ENCODE peak calls at places on chromosomes 11 and 22, in eight cellular contexts. Z is body of pancreas; G is CD8-positive, alpha-beta memory T cell; H is GM19239; M is head of caudate nucleus; V is NCI-H1417; U is amygdala; L is right lobe of liver. C is an unnamed sample.

GRCh38 chr11:130403301-130403804 is 25.1 kb downstream of the ADAMTS8 start:
- DNase-seq in Z (peak; percentile 20), G (no peak), H (no peak), M (peak; percentile 62), V (no peak), U (no peak), L (no peak), C (peak; percentile 89)

GRCh38 chr22:25327018-25327755 is 107.7 kb downstream of the CRYBB2 start:
- DNase-seq in Z (no peak), G (no peak), H (no peak), M (no peak), V (no peak), U (no peak), L (no peak), C (no peak)

GRCh38 chr11:16217631-16218030 is 138.7 kb downstream of the SOX6 start:
- DNase-seq in Z (no peak), G (no peak), H (no peak), M (no peak), V (no peak), U (no peak), L (no peak), C (no peak)

GRCh38 chr11:115613986-115614625 is 109.9 kb upstream of the CADM1 start:
- DNase-seq in Z (no peak), G (no peak), H (no peak), M (no peak), V (no peak), U (no peak), L (no peak), C (no peak)

GRCh38 chr11:11028017-11028692 is 170.3 kb upstream of the ZBED5 start:
- DNase-seq in Z (peak; percentile 75), G (peak; percentile 66), H (peak; percentile 21), M (peak; percentile 63), V (peak; percentile 59), U (no peak), L (peak; percentile 76), C (peak; percentile 31)

GRCh38 chr11:130217632-130218031 is 58.0 kb downstream of the ST14 start:
- DNase-seq in Z (peak; percentile 10), G (no peak), H (no peak), M (peak; percentile 1), V (no peak), U (no peak), L (no peak), C (no peak)

GRCh38 chr22:46087336-46087690 is 63.0 kb upstream of the PPARA start:
- DNase-seq in Z (no peak), G (no peak), H (no peak), M (no peak), V (no peak), U (no peak), L (no peak), C (no peak)

GRCh38 chr11:326842-327580 is 6.4 kb upstream of the IFITM3 start:
- DNase-seq in Z (peak; percentile 70), G (peak; percentile 81), H (peak; percentile 64), M (peak; percentile 28), V (no peak), U (no peak), L (peak; percentile 90), C (no peak)

C was measured in GM03348.